ENCODE peak calls at places on chromosomes 13 and 19, in ten cellular contexts. One of them, this sample, is unnamed.

GRCh38 chr13:87669379-87669978 is 1.7 kb upstream of the SLITRK5 start:
- DNase-seq in Panc1: no peak
- DNase-seq in cardiac muscle cell: peak
- DNase-seq in cardiac fibroblast: peak
- DNase-seq in WERI-Rb-1: peak
- DNase-seq in pancreas: no peak
- DNase-seq in heart left ventricle: no peak
- DNase-seq in astrocyte: no peak
- DNase-seq in colonic mucosa: no peak
- DNase-seq in body of pancreas: no peak
- DNase-seq in this sample: peak

GRCh38 chr13:100789481-100789880 is 114.9 kb upstream of the TMTC4 start:
- DNase-seq in Panc1: no peak
- DNase-seq in cardiac muscle cell: no peak
- DNase-seq in cardiac fibroblast: peak
- DNase-seq in WERI-Rb-1: no peak
- DNase-seq in pancreas: no peak
- DNase-seq in heart left ventricle: no peak
- DNase-seq in astrocyte: peak
- DNase-seq in colonic mucosa: no peak
- DNase-seq in body of pancreas: peak
- DNase-seq in this sample: no peak

GRCh38 chr19:29001006-29001921 is 211.7 kb downstream of the UQCRFS1 start:
- DNase-seq in Panc1: no peak
- DNase-seq in cardiac muscle cell: no peak
- DNase-seq in cardiac fibroblast: no peak
- DNase-seq in WERI-Rb-1: no peak
- DNase-seq in pancreas: no peak
- DNase-seq in heart left ventricle: no peak
- DNase-seq in astrocyte: no peak
- DNase-seq in colonic mucosa: no peak
- DNase-seq in body of pancreas: no peak
- DNase-seq in this sample: no peak

GRCh38 chr13:71021810-71022422 is 845.1 kb downstream of the DACH1 start:
- DNase-seq in Panc1: no peak
- DNase-seq in cardiac muscle cell: no peak
- DNase-seq in cardiac fibroblast: no peak
- DNase-seq in WERI-Rb-1: no peak
- DNase-seq in pancreas: no peak
- DNase-seq in heart left ventricle: no peak
- DNase-seq in astrocyte: no peak
- DNase-seq in colonic mucosa: no peak
- DNase-seq in body of pancreas: no peak
- DNase-seq in this sample: no peak

GRCh38 chr13:27976362-27977177 is 7.5 kb upstream of the CDX2 start:
- DNase-seq in Panc1: no peak
- DNase-seq in cardiac muscle cell: no peak
- DNase-seq in cardiac fibroblast: no peak
- DNase-seq in WERI-Rb-1: no peak
- DNase-seq in pancreas: no peak
- DNase-seq in heart left ventricle: no peak
- DNase-seq in astrocyte: no peak
- DNase-seq in colonic mucosa: no peak
- DNase-seq in body of pancreas: no peak
- DNase-seq in this sample: no peak

GRCh38 chr19:6754653-6755463 is 12.4 kb downstream of the SH2D3A start:
- DNase-seq in Panc1: no peak
- DNase-seq in cardiac muscle cell: no peak
- DNase-seq in cardiac fibroblast: no peak
- DNase-seq in WERI-Rb-1: no peak
- DNase-seq in pancreas: peak
- DNase-seq in heart left ventricle: no peak
- DNase-seq in astrocyte: no peak
- DNase-seq in colonic mucosa: no peak
- DNase-seq in body of pancreas: no peak
- DNase-seq in this sample: no peak

GRCh38 chr13:94968040-94968756 is 255.9 kb upstream of the SOX21 start:
- DNase-seq in Panc1: no peak
- DNase-seq in cardiac muscle cell: peak
- DNase-seq in cardiac fibroblast: no peak
- DNase-seq in WERI-Rb-1: peak
- DNase-seq in pancreas: peak
- DNase-seq in heart left ventricle: no peak
- DNase-seq in astrocyte: no peak
- DNase-seq in colonic mucosa: no peak
- DNase-seq in body of pancreas: peak
- DNase-seq in this sample: no peak

GRCh38 chr19:35327642-35328041 is 1.3 kb upstream of the CD22 start:
- DNase-seq in Panc1: no peak
- DNase-seq in cardiac muscle cell: no peak
- DNase-seq in cardiac fibroblast: no peak
- DNase-seq in WERI-Rb-1: peak
- DNase-seq in pancreas: no peak
- DNase-seq in heart left ventricle: no peak
- DNase-seq in astrocyte: no peak
- DNase-seq in colonic mucosa: no peak
- DNase-seq in body of pancreas: no peak
- DNase-seq in this sample: peak

GRCh38 chr13:72341904-72342303 is 385.5 kb downstream of the MZT1 start:
- DNase-seq in Panc1: no peak
- DNase-seq in cardiac muscle cell: no peak
- DNase-seq in cardiac fibroblast: no peak
- DNase-seq in WERI-Rb-1: peak
- DNase-seq in pancreas: no peak
- DNase-seq in heart left ventricle: no peak
- DNase-seq in astrocyte: no peak
- DNase-seq in colonic mucosa: no peak
- DNase-seq in body of pancreas: peak
- DNase-seq in this sample: no peak

GRCh38 chr13:39036212-39036611 is 1.7 kb downstream of the PROSER1 start:
- DNase-seq in Panc1: no peak
- DNase-seq in cardiac muscle cell: peak
- DNase-seq in cardiac fibroblast: peak
- DNase-seq in WERI-Rb-1: no peak
- DNase-seq in pancreas: no peak
- DNase-seq in heart left ventricle: no peak
- DNase-seq in astrocyte: peak
- DNase-seq in colonic mucosa: peak
- DNase-seq in body of pancreas: peak
- DNase-seq in this sample: peak

GRCh38 chr13:111270126-111270525 is 50.3 kb upstream of the TEX29 start:
- DNase-seq in Panc1: no peak
- DNase-seq in cardiac muscle cell: no peak
- DNase-seq in cardiac fibroblast: no peak
- DNase-seq in WERI-Rb-1: no peak
- DNase-seq in pancreas: no peak
- DNase-seq in heart left ventricle: no peak
- DNase-seq in astrocyte: no peak
- DNase-seq in colonic mucosa: no peak
- DNase-seq in body of pancreas: no peak
- DNase-seq in this sample: no peak

GRCh38 chr13:60331249-60332012 is 65.6 kb upstream of the TDRD3 start:
- DNase-seq in Panc1: no peak
- DNase-seq in cardiac muscle cell: no peak
- DNase-seq in cardiac fibroblast: no peak
- DNase-seq in WERI-Rb-1: no peak
- DNase-seq in pancreas: no peak
- DNase-seq in heart left ventricle: no peak
- DNase-seq in astrocyte: no peak
- DNase-seq in colonic mucosa: no peak
- DNase-seq in body of pancreas: no peak
- DNase-seq in this sample: no peak

GRCh38 chr13:73336789-73337188 is 278.0 kb downstream of the KLF5 start:
- DNase-seq in Panc1: no peak
- DNase-seq in cardiac muscle cell: no peak
- DNase-seq in cardiac fibroblast: no peak
- DNase-seq in WERI-Rb-1: no peak
- DNase-seq in pancreas: no peak
- DNase-seq in heart left ventricle: no peak
- DNase-seq in astrocyte: no peak
- DNase-seq in colonic mucosa: no peak
- DNase-seq in body of pancreas: no peak
- DNase-seq in this sample: no peak

GRCh38 chr13:113981201-113981605 is 7.3 kb upstream of the C13orf46 start:
- DNase-seq in Panc1: no peak
- DNase-seq in cardiac muscle cell: no peak
- DNase-seq in cardiac fibroblast: no peak
- DNase-seq in WERI-Rb-1: no peak
- DNase-seq in pancreas: peak
- DNase-seq in heart left ventricle: no peak
- DNase-seq in astrocyte: no peak
- DNase-seq in colonic mucosa: peak
- DNase-seq in body of pancreas: peak
- DNase-seq in this sample: no peak

GRCh38 chr13:28542804-28543203 is 47.9 kb upstream of the FLT1 start:
- DNase-seq in Panc1: no peak
- DNase-seq in cardiac muscle cell: no peak
- DNase-seq in cardiac fibroblast: no peak
- DNase-seq in WERI-Rb-1: no peak
- DNase-seq in pancreas: no peak
- DNase-seq in heart left ventricle: no peak
- DNase-seq in astrocyte: no peak
- DNase-seq in colonic mucosa: no peak
- DNase-seq in body of pancreas: no peak
- DNase-seq in this sample: no peak

GRCh38 chr19:3580156-3580955 is 4.9 kb upstream of the GIPC3 start:
- DNase-seq in Panc1: no peak
- DNase-seq in cardiac muscle cell: no peak
- DNase-seq in cardiac fibroblast: peak
- DNase-seq in WERI-Rb-1: no peak
- DNase-seq in pancreas: no peak
- DNase-seq in heart left ventricle: no peak
- DNase-seq in astrocyte: peak
- DNase-seq in colonic mucosa: no peak
- DNase-seq in body of pancreas: no peak
- DNase-seq in this sample: no peak

GRCh38 chr13:31987535-31988170 is 43.9 kb upstream of the FRY start:
- DNase-seq in Panc1: no peak
- DNase-seq in cardiac muscle cell: no peak
- DNase-seq in cardiac fibroblast: no peak
- DNase-seq in WERI-Rb-1: no peak
- DNase-seq in pancreas: no peak
- DNase-seq in heart left ventricle: no peak
- DNase-seq in astrocyte: no peak
- DNase-seq in colonic mucosa: no peak
- DNase-seq in body of pancreas: no peak
- DNase-seq in this sample: no peak

GRCh38 chr19:55580628-55581144 is at the start of gene ZNF579:
- DNase-seq in Panc1: peak
- DNase-seq in cardiac muscle cell: peak
- DNase-seq in cardiac fibroblast: peak
- DNase-seq in WERI-Rb-1: peak
- DNase-seq in pancreas: peak
- DNase-seq in heart left ventricle: peak
- DNase-seq in astrocyte: peak
- DNase-seq in colonic mucosa: peak
- DNase-seq in body of pancreas: peak
- DNase-seq in this sample: peak

GRCh38 chr19:42443944-42444398 is 1.2 kb upstream of the CXCL17 start:
- DNase-seq in Panc1: no peak
- DNase-seq in cardiac muscle cell: no peak
- DNase-seq in cardiac fibroblast: no peak
- DNase-seq in WERI-Rb-1: no peak
- DNase-seq in pancreas: no peak
- DNase-seq in heart left ventricle: no peak
- DNase-seq in astrocyte: no peak
- DNase-seq in colonic mucosa: peak
- DNase-seq in body of pancreas: peak
- DNase-seq in this sample: no peak

GRCh38 chr19:50645107-50645506 is 4.1 kb upstream of the C19orf81 start:
- DNase-seq in Panc1: no peak
- DNase-seq in cardiac muscle cell: no peak
- DNase-seq in cardiac fibroblast: no peak
- DNase-seq in WERI-Rb-1: no peak
- DNase-seq in pancreas: no peak
- DNase-seq in heart left ventricle: no peak
- DNase-seq in astrocyte: no peak
- DNase-seq in colonic mucosa: no peak
- DNase-seq in body of pancreas: no peak
- DNase-seq in this sample: no peak
- TF ChIP-seq CTCF in Panc1: no peak
- TF ChIP-seq CTCF in cardiac muscle cell: no peak
- TF ChIP-seq CTCF in cardiac fibroblast: no peak
- TF ChIP-seq CTCF in WERI-Rb-1: no peak
- TF ChIP-seq CTCF in pancreas: no peak
- TF ChIP-seq CTCF in heart left ventricle: no peak
- TF ChIP-seq CTCF in astrocyte: no peak
- TF ChIP-seq CTCF in colonic mucosa: no peak
- TF ChIP-seq CTCF in body of pancreas: no peak
- TF ChIP-seq CTCF in this sample: no peak

DNA sequence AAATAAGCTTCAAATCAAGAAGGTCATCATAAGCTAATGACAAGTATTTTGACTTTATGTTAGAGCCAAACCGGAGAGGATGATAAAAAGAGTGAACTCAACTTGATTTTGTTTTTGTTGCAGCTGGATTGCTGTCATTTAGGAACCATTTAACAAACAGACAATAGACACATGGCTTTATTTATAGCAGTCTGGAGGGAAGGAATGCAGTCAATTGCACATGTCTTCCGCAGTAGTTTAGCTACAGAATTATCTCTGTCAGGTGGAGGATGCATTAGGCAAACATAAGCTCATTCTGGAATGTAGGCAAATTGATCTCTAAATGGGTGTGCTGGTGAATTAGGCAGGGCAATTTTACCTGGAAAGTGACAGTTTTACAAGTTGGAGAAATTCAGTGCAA is 318.1 kb downstream of the NDFIP2 start:
- DNase-seq in Panc1: no peak
- DNase-seq in cardiac muscle cell: peak
- DNase-seq in cardiac fibroblast: no peak
- DNase-seq in WERI-Rb-1: no peak
- DNase-seq in pancreas: no peak
- DNase-seq in heart left ventricle: no peak
- DNase-seq in astrocyte: no peak
- DNase-seq in colonic mucosa: no peak
- DNase-seq in body of pancreas: no peak
- DNase-seq in this sample: no peak
- TF ChIP-seq CTCF in Panc1: no peak
- TF ChIP-seq CTCF in cardiac muscle cell: no peak
- TF ChIP-seq CTCF in cardiac fibroblast: no peak
- TF ChIP-seq CTCF in WERI-Rb-1: no peak
- TF ChIP-seq CTCF in pancreas: no peak
- TF ChIP-seq CTCF in heart left ventricle: no peak
- TF ChIP-seq CTCF in astrocyte: no peak
- TF ChIP-seq CTCF in colonic mucosa: no peak
- TF ChIP-seq CTCF in body of pancreas: no peak
- TF ChIP-seq CTCF in this sample: no peak

GRCh38 chr19:57351867-57352266 is 796 bp downstream of the ZNF304 start:
- DNase-seq in Panc1: no peak
- DNase-seq in cardiac muscle cell: no peak
- DNase-seq in cardiac fibroblast: peak
- DNase-seq in WERI-Rb-1: no peak
- DNase-seq in pancreas: no peak
- DNase-seq in heart left ventricle: no peak
- DNase-seq in astrocyte: no peak
- DNase-seq in colonic mucosa: no peak
- DNase-seq in body of pancreas: no peak
- DNase-seq in this sample: no peak
- TF ChIP-seq CTCF in Panc1: no peak
- TF ChIP-seq CTCF in cardiac muscle cell: no peak
- TF ChIP-seq CTCF in cardiac fibroblast: peak
- TF ChIP-seq CTCF in WERI-Rb-1: no peak
- TF ChIP-seq CTCF in pancreas: no peak
- TF ChIP-seq CTCF in heart left ventricle: no peak
- TF ChIP-seq CTCF in astrocyte: no peak
- TF ChIP-seq CTCF in colonic mucosa: no peak
- TF ChIP-seq CTCF in body of pancreas: no peak
- TF ChIP-seq CTCF in this sample: no peak

GRCh38 chr19:49665301-49666119 is at the start of the genes BCL2L12 and IRF3:
- DNase-seq in Panc1: no peak
- DNase-seq in cardiac muscle cell: peak
- DNase-seq in cardiac fibroblast: peak
- DNase-seq in WERI-Rb-1: peak
- DNase-seq in pancreas: peak
- DNase-seq in heart left ventricle: peak
- DNase-seq in astrocyte: peak
- DNase-seq in colonic mucosa: peak
- DNase-seq in body of pancreas: peak
- DNase-seq in this sample: peak
- TF ChIP-seq CTCF in Panc1: no peak
- TF ChIP-seq CTCF in cardiac muscle cell: peak
- TF ChIP-seq CTCF in cardiac fibroblast: no peak
- TF ChIP-seq CTCF in WERI-Rb-1: no peak
- TF ChIP-seq CTCF in pancreas: no peak
- TF ChIP-seq CTCF in heart left ventricle: no peak
- TF ChIP-seq CTCF in astrocyte: no peak
- TF ChIP-seq CTCF in colonic mucosa: no peak
- TF ChIP-seq CTCF in body of pancreas: no peak
- TF ChIP-seq CTCF in this sample: no peak